ENCODE peak calls at places on chromosomes 6 and 20, in eight cellular contexts. H, A, N, Y, I, M, Q and S are unnamed samples.

GRCh38 chr6:49333345-49334120 is 129.5 kb downstream of the MMUT start:
- DNase-seq in Y (no peak), Q (no peak), N (no peak), A (peak; percentile 31), H (peak; percentile 6), I (no peak), M (no peak), S (no peak)

GRCh38 chr6:153170511-153170910 is 39.4 kb upstream of the RGS17 start:
- DNase-seq in A (peak; percentile 52), Q (no peak), H (no peak), Y (no peak), N (no peak), I (no peak), M (no peak), S (no peak)

GRCh38 chr6:10837009-10837691 is 1.2 kb downstream of the MAK start:
- DNase-seq in Q (no peak), A (no peak), H (peak; percentile 11), N (peak; percentile 29), Y (no peak), M (peak; percentile 15), I (no peak), S (no peak)

GRCh38 chr6:75109757-75110156 is 96.1 kb downstream of the COL12A1 start:
- DNase-seq in N (no peak), Y (no peak), M (no peak), I (no peak), Q (no peak), A (peak; percentile 56), H (peak; percentile 71), S (no peak)

GRCh38 chr6:170248111-170248805 is 42.6 kb downstream of the DLL1 start:
- DNase-seq in N (no peak), I (no peak), Y (no peak), Q (no peak), A (no peak), H (peak; percentile 9), M (no peak), S (no peak)

GRCh38 chr6:912871-913663 is 220.1 kb upstream of the EXOC2 start:
- DNase-seq in N (no peak), Y (no peak), Q (no peak), I (peak; percentile 5), A (peak; percentile 47), H (peak; percentile 78), M (peak; percentile 67), S (no peak)

GRCh38 chr20:25009218-25010145 is 16.9 kb upstream of the APMAP start:
- DNase-seq in M (peak; percentile 58), N (peak; percentile 9), I (no peak), Y (peak; percentile 3), H (no peak), A (no peak), Q (no peak), S (no peak)

GRCh38 chr6:165849539-165850430 is 186.7 kb upstream of the PDE10A start:
- DNase-seq in N (no peak), Y (peak; percentile 35), H (no peak), A (no peak), M (no peak), I (no peak), Q (peak; percentile 83), S (no peak)

GRCh38 chr6:17394192-17394611 is 807 bp downstream of the CAP2 start:
- DNase-seq in A (peak; percentile 79), Q (no peak), Y (peak; percentile 59), M (peak; percentile 57), H (peak; percentile 60), N (peak; percentile 26), I (no peak), S (peak; percentile 21)

GRCh38 chr20:38853759-38854158 is 48.3 kb downstream of the PPP1R16B start:
- DNase-seq in H (no peak), Q (no peak), Y (no peak), I (no peak), M (no peak), N (no peak), A (no peak), S (no peak)

GRCh38 chr20:57383447-57384347 is 7.5 kb upstream of the RBM38 start:
- DNase-seq in I (peak; percentile 58), M (no peak), A (no peak), Q (no peak), H (no peak), N (no peak), Y (no peak), S (no peak)

GRCh38 chr6:11596640-11597237 is 59.2 kb downstream of the TMEM170B start:
- DNase-seq in Q (no peak), M (no peak), A (no peak), N (no peak), Y (no peak), I (no peak), H (no peak), S (no peak)

GRCh38 chr6:64520050-64520449 is 884.4 kb downstream of the PHF3 start:
- DNase-seq in Q (no peak), A (peak; percentile 95), N (no peak), H (peak; percentile 96), Y (no peak), M (no peak), I (no peak), S (peak; percentile 26)

GRCh38 chr6:68169922-68170321 is 465.2 kb upstream of the ADGRB3 start:
- DNase-seq in H (no peak), I (no peak), M (no peak), Q (no peak), Y (no peak), A (no peak), N (no peak), S (no peak)

GRCh38 chr20:62895539-62895938 is 30.8 kb downstream of the DIDO1 start:
- DNase-seq in A (no peak), I (no peak), Y (no peak), Q (no peak), H (no peak), N (no peak), M (no peak), S (no peak)
- H3K36me3 ChIP-seq in A (peaks cover 52% of the 10 kb centered on the region), I (peaks cover 74% of the 10 kb centered on the region), Y (no peaks in the 10 kb centered on the region), Q (peaks cover 45% of the 10 kb centered on the region), H (peaks cover 17% of the 10 kb centered on the region), N (peaks cover 61% of the 10 kb centered on the region), M (peaks cover 29% of the 10 kb centered on the region), S (peaks cover 29% of the 10 kb centered on the region)

GRCh38 chr6:33374359-33374910 is 17.2 kb upstream of the KIFC1 start:
- DNase-seq in N (no peak), Q (no peak), A (no peak), H (no peak), Y (no peak), I (no peak), M (no peak), S (no peak)

GRCh38 chr6:33377166-33377565 is 14.5 kb upstream of the KIFC1 start:
- DNase-seq in N (no peak), H (no peak), Q (no peak), I (no peak), M (no peak), Y (no peak), A (no peak), S (no peak)

GRCh38 chr6:33372532-33373123 is 19.0 kb upstream of the KIFC1 start:
- DNase-seq in H (no peak), Q (no peak), A (no peak), I (no peak), M (no peak), Y (no peak), N (no peak), S (no peak)

GRCh38 chr6:33373950-33374349 is 17.7 kb upstream of the KIFC1 start:
- DNase-seq in M (no peak), H (no peak), I (no peak), Y (no peak), Q (no peak), N (no peak), A (no peak), S (no peak)

DNA sequence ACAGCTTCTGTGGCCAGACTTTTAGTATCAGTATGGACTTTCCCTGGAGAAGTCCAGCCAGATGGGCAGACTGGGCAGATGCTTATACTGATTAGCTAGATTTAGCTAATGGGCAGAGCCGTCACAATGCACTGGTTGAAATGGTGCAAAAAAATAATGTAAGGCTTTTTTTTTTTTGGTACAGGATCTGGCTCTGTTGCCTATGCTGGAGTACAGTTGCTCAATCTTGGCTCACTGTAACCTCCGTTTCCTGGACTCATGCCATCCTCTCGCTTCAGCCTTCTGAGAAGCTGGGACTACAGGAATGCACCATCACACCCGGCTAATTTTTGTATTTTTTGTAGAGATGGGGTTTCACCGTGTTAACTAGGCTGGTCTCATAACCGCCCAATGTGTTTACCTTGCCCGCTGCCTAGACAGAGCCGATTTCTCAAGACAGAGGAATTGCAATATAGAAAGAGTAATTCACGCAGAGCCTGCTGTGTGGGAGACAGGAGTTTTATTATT is 16.4 kb upstream of the KIFC1 start:
- DNase-seq in N (peak; percentile 82), A (peak; percentile 84), H (peak; percentile 94), Q (peak; percentile 95), M (peak; percentile 77), Y (peak; percentile 87), I (no peak), S (peak; percentile 40)
- H3K4me3 ChIP-seq in N (no peak overlapping the region), A (no peak overlapping the region), H (no peak overlapping the region), Q (no peak overlapping the region), M (no peak overlapping the region), Y (no peak overlapping the region), I (no peak overlapping the region), S (no peak overlapping the region)

GRCh38 chr20:49282584-49283171 is 4.8 kb upstream of the ZNFX1 start:
- DNase-seq in N (no peak), I (no peak), A (no peak), Y (no peak), H (no peak), M (no peak), Q (no peak), S (no peak)
- H3K36me3 ChIP-seq in N (peaks cover 84% of the 10 kb centered on the region), I (peaks cover 92% of the 10 kb centered on the region), A (peaks cover 84% of the 10 kb centered on the region), Y (no peaks in the 10 kb centered on the region), H (peaks cover 56% of the 10 kb centered on the region), M (peaks cover 66% of the 10 kb centered on the region), Q (peaks cover 66% of the 10 kb centered on the region), S (peaks cover 56% of the 10 kb centered on the region)

GRCh38 chr6:44193307-44193910 is 23.3 kb upstream of the MYMX start:
- DNase-seq in M (no peak), Q (no peak), H (no peak), N (no peak), A (no peak), Y (no peak), I (no peak), S (no peak)

GRCh38 chr6:44194326-44194725 is 22.4 kb upstream of the MYMX start:
- DNase-seq in Y (no peak), N (no peak), Q (no peak), I (no peak), A (no peak), M (no peak), H (no peak), S (no peak)

GRCh38 chr6:44190712-44191111 is 26.0 kb upstream of the MYMX start:
- DNase-seq in Y (no peak), Q (no peak), A (no peak), N (no peak), I (no peak), M (no peak), H (no peak), S (no peak)

GRCh38 chr6:44189257-44189656 is 27.5 kb upstream of the MYMX start:
- DNase-seq in Q (no peak), M (no peak), H (no peak), Y (no peak), N (no peak), I (no peak), A (no peak), S (no peak)

DNA sequence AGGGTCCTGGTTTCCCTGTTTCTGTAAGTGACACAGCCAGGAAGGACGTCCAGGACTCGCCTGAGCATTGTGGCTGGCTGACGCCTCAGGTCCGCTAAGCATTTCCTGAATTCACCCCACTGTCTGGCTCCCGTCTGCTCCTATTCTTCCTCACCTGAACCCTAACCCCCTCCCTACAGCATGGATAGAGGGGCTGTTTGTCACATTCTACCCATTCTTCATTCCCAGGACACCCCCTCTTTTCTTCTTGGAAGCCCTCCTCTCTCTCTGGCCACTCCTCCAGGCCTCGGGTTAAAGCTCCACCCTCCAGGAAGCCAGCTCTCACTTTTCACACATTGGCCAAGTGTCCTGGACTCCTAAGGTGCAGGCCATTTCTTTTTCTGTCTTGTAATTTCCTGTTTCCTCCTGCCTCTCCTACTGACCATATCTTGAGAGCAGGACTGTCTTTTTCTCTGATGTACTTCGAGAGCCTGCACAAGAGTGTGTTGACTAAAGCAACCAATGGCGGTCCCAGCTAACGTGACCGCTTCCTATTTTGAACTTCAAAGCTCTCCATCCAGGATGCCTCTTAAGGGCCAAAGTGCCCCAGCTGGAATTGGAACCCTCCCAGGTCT is 24.2 kb upstream of the MYMX start:
- DNase-seq in Y (no peak), Q (no peak), H (no peak), N (no peak), M (no peak), I (no peak), A (no peak), S (no peak)
- H3K4me3 ChIP-seq in Y (no peak overlapping the region), Q (peak overlapping the region; percentile 22), H (no peak overlapping the region), N (no peak overlapping the region), M (no peak overlapping the region), I (no peak overlapping the region), A (no peak overlapping the region), S (peak overlapping the region; percentile 6)